ENCODE peak calls at places on chromosomes 11 and 22, in seven cellular contexts. J, S, G, V, U, F and Z are unnamed samples.

GRCh38 chr11:118918128-118918685 is 7.5 kb downstream of the BCL9L start:
- DNase-seq in J (no peak), S (peak; percentile 97), G (peak; percentile 71), V (peak; percentile 85), U (peak; percentile 89), F (peak; percentile 89), Z (no peak)

GRCh38 chr11:65132988-65133700 is 1.2 kb downstream of the SYVN1 start:
- DNase-seq in J (peak; percentile 64), S (peak; percentile 83), G (peak; percentile 54), V (peak; percentile 82), U (peak; percentile 85), F (no peak), Z (no peak)

GRCh38 chr11:133714471-133715375 is 130.6 kb downstream of the SPATA19 start:
- DNase-seq in J (no peak), S (no peak), G (peak; percentile 72), V (no peak), U (no peak), F (no peak), Z (no peak)

GRCh38 chr22:23555118-23555517 is 25.0 kb downstream of the IGLL1 start:
- DNase-seq in J (no peak), S (no peak), G (no peak), V (no peak), U (no peak), F (no peak), Z (no peak)

GRCh38 chr22:30927806-30928205 is 40.8 kb downstream of the MORC2 start:
- DNase-seq in J (no peak), S (no peak), G (no peak), V (no peak), U (no peak), F (no peak), Z (no peak)

GRCh38 chr11:116199182-116199581 is 573.6 kb downstream of the BUD13 start:
- DNase-seq in J (no peak), S (no peak), G (no peak), V (no peak), U (no peak), F (no peak), Z (no peak)

GRCh38 chr11:12461516-12461915 is 84.1 kb downstream of the PARVA start:
- DNase-seq in J (no peak), S (no peak), G (no peak), V (no peak), U (peak; percentile 13), F (no peak), Z (no peak)

GRCh38 chr11:12397953-12398352 is 20.6 kb downstream of the PARVA start:
- DNase-seq in J (no peak), S (no peak), G (no peak), V (no peak), U (peak; percentile 40), F (peak; percentile 99), Z (no peak)

GRCh38 chr22:27197618-27198017 is 540.2 kb downstream of the MIAT start:
- DNase-seq in J (no peak), S (no peak), G (no peak), V (no peak), U (no peak), F (no peak), Z (no peak)

GRCh38 chr11:110955797-110956196 is 243.6 kb upstream of the ARHGAP20 start:
- DNase-seq in J (no peak), S (peak; percentile 43), G (no peak), V (no peak), U (no peak), F (peak; percentile 54), Z (no peak)

GRCh38 chr11:68328374-68329091 is 16.1 kb downstream of the LRP5 start:
- DNase-seq in J (no peak), S (no peak), G (peak; percentile 88), V (peak; percentile 75), U (peak; percentile 68), F (no peak), Z (peak; percentile 94)

GRCh38 chr11:77107950-77108349 is 5.3 kb downstream of the OMP start:
- DNase-seq in J (peak; percentile 36), S (peak; percentile 83), G (no peak), V (no peak), U (peak; percentile 69), F (peak; percentile 92), Z (no peak)

GRCh38 chr11:94501522-94501921 is 7.7 kb downstream of the ANKRD49 start:
- DNase-seq in J (no peak), S (no peak), G (no peak), V (peak; percentile 36), U (no peak), F (no peak), Z (no peak)

GRCh38 chr11:44286268-44286880 is 23.6 kb downstream of the ALX4 start:
- DNase-seq in J (peak; percentile 43), S (peak; percentile 44), G (peak; percentile 82), V (peak; percentile 93), U (peak; percentile 69), F (peak; percentile 31), Z (peak; percentile 61)

GRCh38 chr11:87252869-87253268 is 215.1 kb downstream of the TMEM135 start:
- DNase-seq in J (no peak), S (no peak), G (no peak), V (no peak), U (no peak), F (no peak), Z (no peak)

DNA sequence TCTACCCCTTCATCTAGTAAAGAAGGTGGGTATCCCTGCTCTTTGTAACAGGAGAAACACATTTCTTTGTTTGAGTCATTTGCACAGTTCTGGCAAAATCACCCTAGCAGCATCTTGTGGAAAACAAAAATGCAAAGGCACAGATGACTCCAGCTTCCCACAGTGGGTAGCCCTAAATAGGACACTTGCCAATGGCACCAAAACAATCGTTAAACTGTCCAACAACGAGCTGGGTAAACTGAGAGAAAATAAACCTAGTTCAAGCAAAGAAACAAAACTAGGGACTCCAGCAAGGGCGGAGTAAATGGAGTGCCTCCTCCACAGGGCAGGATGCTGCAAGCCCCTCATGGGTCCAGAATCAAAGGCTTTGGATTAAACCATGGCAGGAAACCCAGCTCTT is 239.5 kb downstream of the NTM start:
- DNase-seq in J (no peak), S (no peak), G (no peak), V (no peak), U (no peak), F (peak; percentile 71), Z (no peak)
- H3K4me2 ChIP-seq in J (no peak overlapping the region), S (no peak overlapping the region), G (no peak overlapping the region), V (no peak overlapping the region), U (no peak overlapping the region), F (peak overlapping the region; percentile 67), Z (no peak overlapping the region)

DNA sequence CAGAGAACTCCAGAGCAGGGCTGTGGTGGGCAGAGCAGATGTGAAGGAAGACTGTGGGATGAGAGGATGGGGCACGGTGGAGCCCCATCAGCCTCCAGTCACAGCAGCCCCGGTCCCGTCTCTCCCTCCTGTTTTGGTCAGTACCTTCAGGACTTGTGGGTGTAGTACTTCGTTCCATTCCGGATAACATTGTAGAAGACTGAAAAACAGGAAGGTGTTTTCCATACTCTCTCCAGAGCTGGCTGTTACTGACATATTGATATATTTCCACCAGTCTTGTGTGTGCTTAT is 15.4 kb downstream of the MED15 start:
- DNase-seq in J (no peak), S (no peak), G (no peak), V (no peak), U (no peak), F (no peak), Z (no peak)
- H3K4me1 ChIP-seq in J (peaks cover 44% of the 10 kb centered on the region), S (peaks cover 11% of the 10 kb centered on the region), G (peaks cover 5% of the 10 kb centered on the region), V (peaks cover 4% of the 10 kb centered on the region), U (peaks cover 23% of the 10 kb centered on the region), F (peaks cover 56% of the 10 kb centered on the region), Z (peaks cover 19% of the 10 kb centered on the region)

GRCh38 chr11:13962562-13963168 is at the start of gene SPON1:
- DNase-seq in J (no peak), S (no peak), G (peak; percentile 93), V (peak; percentile 87), U (peak; percentile 84), F (peak; percentile 15), Z (no peak)

GRCh38 chr11:13962198-13962561 is 343 bp upstream of the SPON1 start:
- DNase-seq in J (no peak), S (no peak), G (no peak), V (peak; percentile 21), U (no peak), F (no peak), Z (no peak)

GRCh38 chr11:13964771-13965074 is 2.2 kb downstream of the SPON1 start:
- DNase-seq in J (no peak), S (no peak), G (no peak), V (no peak), U (no peak), F (no peak), Z (no peak)

GRCh38 chr11:13963949-13964770 is 1.6 kb downstream of the SPON1 start:
- DNase-seq in J (no peak), S (no peak), G (peak; percentile 75), V (peak; percentile 55), U (peak; percentile 60), F (no peak), Z (no peak)

DNA sequence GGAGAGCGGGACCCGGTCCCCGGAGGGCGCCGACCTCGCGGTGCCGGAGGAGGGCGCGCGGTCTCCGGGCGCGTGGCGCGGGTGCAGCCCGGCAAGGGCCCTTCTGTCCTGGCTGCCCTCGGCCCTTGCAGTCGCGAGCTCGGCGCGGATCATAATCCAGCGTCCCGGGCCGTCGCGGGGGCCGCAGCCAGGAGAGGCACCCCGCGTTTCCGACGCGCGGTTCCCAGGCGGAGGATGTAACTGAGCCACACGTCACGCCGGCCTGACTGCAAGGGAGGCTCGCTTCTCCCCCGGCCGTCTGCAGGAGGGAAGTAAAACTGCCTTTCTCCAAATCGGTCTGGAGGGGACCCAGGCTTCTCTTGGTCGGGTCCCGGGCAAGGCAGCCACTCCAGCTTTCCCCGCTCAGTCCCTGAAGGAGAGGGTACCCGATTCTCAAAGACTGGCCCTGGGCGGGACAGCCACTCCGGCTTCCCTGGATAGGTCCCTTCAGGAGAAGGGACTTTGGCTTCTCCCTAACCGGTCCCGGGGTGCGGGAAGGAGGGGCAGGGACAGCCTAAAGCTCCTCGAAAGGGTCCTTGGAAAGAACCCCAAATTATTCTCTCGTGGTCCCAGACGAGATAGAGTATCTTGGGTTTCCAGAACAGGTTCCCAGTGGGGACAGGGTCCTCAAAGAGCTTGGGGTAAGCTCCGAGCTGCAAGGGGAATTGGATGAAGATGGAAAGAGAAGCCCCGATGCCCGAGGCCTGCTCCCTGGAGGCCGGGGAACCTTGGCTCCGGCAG is 836 bp downstream of the SPON1 start:
- DNase-seq in J (no peak), S (no peak), G (peak; percentile 66), V (peak; percentile 58), U (peak; percentile 58), F (peak; percentile 14), Z (no peak)
- TF ChIP-seq EZH2 in J (no peak), S (no peak), G (no peak), V (peak; percentile 97), U (no peak), F (peak; percentile 19), Z (no peak)

DNA sequence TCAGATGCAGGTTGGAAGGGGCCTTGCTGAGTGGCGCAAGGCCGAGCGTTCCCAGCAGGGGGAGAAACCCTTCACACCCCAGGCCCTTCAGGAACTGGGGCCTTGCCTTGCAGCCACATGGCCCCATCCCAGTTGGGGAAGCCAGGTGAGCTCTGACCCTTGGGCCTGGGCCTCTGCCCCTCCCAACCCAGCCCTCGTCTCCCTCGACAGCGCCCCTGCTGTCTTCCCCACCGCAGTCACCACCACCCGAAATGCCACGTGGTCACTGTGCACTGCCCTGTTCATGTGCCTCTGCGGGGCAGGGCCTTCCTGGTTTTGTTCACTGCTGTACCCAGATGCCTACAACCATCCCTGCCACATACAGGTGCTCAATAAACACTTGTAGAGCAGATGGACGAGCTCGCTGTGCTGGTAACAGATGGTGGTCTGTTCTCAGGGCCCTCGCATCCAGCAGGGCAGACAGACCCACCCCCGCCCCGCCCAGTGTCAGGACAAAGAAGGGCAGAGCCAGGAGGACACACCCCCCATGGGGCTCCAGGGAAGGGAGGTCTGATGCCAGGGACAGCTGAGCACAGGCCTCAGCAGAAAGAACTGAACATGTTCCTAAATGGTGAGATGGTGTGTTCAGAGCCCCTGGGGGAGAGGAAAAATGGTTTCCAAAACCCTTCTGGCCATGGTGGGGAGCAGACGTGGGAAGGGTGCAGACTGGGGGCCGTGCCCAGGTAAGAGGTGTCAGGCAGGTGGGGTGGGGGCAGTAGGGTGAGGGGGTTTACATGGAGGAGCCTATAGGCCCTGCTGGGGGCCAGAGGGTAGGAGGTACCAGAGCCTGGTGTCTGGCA is 3.7 kb downstream of the POLR2L start:
- DNase-seq in J (no peak), S (no peak), G (peak; percentile 47), V (peak; percentile 79), U (no peak), F (no peak), Z (no peak)
- H3K4me2 ChIP-seq in J (peak overlapping the region; percentile 92), S (no peak overlapping the region), G (no peak overlapping the region), V (no peak overlapping the region), U (no peak overlapping the region), F (no peak overlapping the region), Z (no peak overlapping the region)